ENCODE peak calls at places on chromosomes 11 and 22, in six cellular contexts. Y is T-helper 2 cell; J is NCI-H774; P is neuronal stem cell; K is ELR; D is effector memory CD8-positive, alpha-beta T cell. S is an unnamed sample.

GRCh38 chr11:68583047-68583446 is 101.3 kb upstream of the GAL start:
- DNase-seq in Y (no peak), J (no peak), P (no peak), K (peak), D (no peak), S (peak)

GRCh38 chr11:1278766-1279673 is 30.4 kb downstream of the TOLLIP start:
- DNase-seq in Y (no peak), J (no peak), P (no peak), K (no peak), D (no peak), S (no peak)

GRCh38 chr22:25666308-25666707 is 75.7 kb upstream of the MYO18B start:
- DNase-seq in Y (no peak), J (no peak), P (no peak), K (no peak), D (no peak), S (no peak)

GRCh38 chr22:39935622-39936021 is 24.6 kb upstream of the TMA7B start:
- DNase-seq in Y (no peak), J (no peak), P (no peak), K (no peak), D (no peak), S (no peak)

GRCh38 chr22:34004058-34004457 is 83.8 kb upstream of the LARGE1 start:
- DNase-seq in Y (no peak), J (no peak), P (no peak), K (no peak), D (no peak), S (no peak)

GRCh38 chr22:19577422-19577966 is 53.3 kb upstream of the CLDN5 start:
- DNase-seq in Y (no peak), J (no peak), P (no peak), K (no peak), D (no peak), S (no peak)

GRCh38 chr11:1468473-1469066 is 18.0 kb downstream of the MOB2 start:
- DNase-seq in Y (no peak), J (no peak), P (no peak), K (no peak), D (no peak), S (no peak)

GRCh38 chr22:31818481-31819392 is 64.9 kb downstream of the DEPDC5 start:
- DNase-seq in Y (peak), J (no peak), P (no peak), K (peak), D (no peak), S (peak)

GRCh38 chr11:119236891-119237290 is 30.8 kb downstream of the CBL start:
- DNase-seq in Y (no peak), J (no peak), P (no peak), K (peak), D (no peak), S (peak)

GRCh38 chr22:18970180-18970947 is 34.3 kb upstream of the PRODH start:
- DNase-seq in Y (no peak), J (peak), P (peak), K (peak), D (no peak), S (no peak)

GRCh38 chr22:43313497-43314474 is 29.4 kb downstream of the SCUBE1 start:
- DNase-seq in Y (no peak), J (no peak), P (no peak), K (no peak), D (no peak), S (no peak)

GRCh38 chr11:57421066-57421465 is 5.9 kb downstream of the SLC43A3 start:
- DNase-seq in Y (no peak), J (no peak), P (no peak), K (no peak), D (no peak), S (no peak)

GRCh38 chr11:28142724-28143123 is 34.5 kb downstream of the METTL15 start:
- DNase-seq in Y (no peak), J (no peak), P (no peak), K (no peak), D (no peak), S (no peak)

GRCh38 chr11:66337103-66337899 is 1.1 kb upstream of the RIN1 start:
- DNase-seq in Y (no peak), J (no peak), P (no peak), K (peak), D (no peak), S (peak)

GRCh38 chr11:121418625-121419114 is 33.4 kb upstream of the SORL1 start:
- DNase-seq in Y (no peak), J (no peak), P (no peak), K (no peak), D (peak), S (no peak)

GRCh38 chr11:35040221-35040942 is 98.6 kb upstream of the CD44 start:
- DNase-seq in Y (peak), J (no peak), P (no peak), K (peak), D (peak), S (peak)

GRCh38 chr22:48807155-48807554 is 1020.5 kb downstream of the BRD1 start:
- DNase-seq in Y (no peak), J (no peak), P (no peak), K (no peak), D (no peak), S (no peak)

GRCh38 chr22:29194269-29194668 is 11.4 kb upstream of the EMID1 start:
- DNase-seq in Y (no peak), J (no peak), P (no peak), K (no peak), D (no peak), S (no peak)

GRCh38 chr11:118883004-118883367 is 706 bp upstream of the CXCR5 start:
- DNase-seq in Y (no peak), J (no peak), P (no peak), K (no peak), D (no peak), S (no peak)

GRCh38 chr11:57751676-57752253 is at the start of gene BTBD18:
- DNase-seq in Y (no peak), J (no peak), P (no peak), K (peak), D (no peak), S (peak)

GRCh38 chr22:25368271-25368670 is 148.8 kb downstream of the CRYBB2 start:
- DNase-seq in Y (no peak), J (no peak), P (no peak), K (peak), D (no peak), S (peak)

GRCh38 chr11:1196516-1197391 is 26.1 kb upstream of the MUC5B start:
- DNase-seq in Y (no peak), J (no peak), P (no peak), K (no peak), D (no peak), S (no peak)

GRCh38 chr22:47486569-47487312 is 724.3 kb downstream of the TBC1D22A start:
- DNase-seq in Y (no peak), J (no peak), P (no peak), K (no peak), D (peak), S (no peak)

GRCh38 chr11:100837294-100837693 is 150.2 kb downstream of the ARHGAP42 start:
- DNase-seq in Y (no peak), J (no peak), P (no peak), K (no peak), D (no peak), S (no peak)

GRCh38 chr11:34342008-34342533 is 15.7 kb downstream of the ABTB2 start:
- DNase-seq in Y (no peak), J (no peak), P (no peak), K (no peak), D (no peak), S (no peak)

GRCh38 chr11:22491826-22492225 is 133.8 kb downstream of the FANCF start:
- DNase-seq in Y (no peak), J (peak), P (no peak), K (no peak), D (no peak), S (no peak)

GRCh38 chr11:65713212-65713969 is 1.3 kb downstream of the KAT5 start:
- DNase-seq in Y (no peak), J (no peak), P (no peak), K (no peak), D (no peak), S (no peak)

GRCh38 chr11:133382217-133382746 is 150.0 kb downstream of the OPCML start:
- DNase-seq in Y (no peak), J (no peak), P (no peak), K (no peak), D (no peak), S (no peak)